ENCODE peak calls at places on chromosomes 7 and 10, in six cellular contexts. N is GM12878, X is GM23338, B is HepG2, O is WTC11, E is K562. F is an unnamed sample.

GRCh38 chr10:128263891-128264688 is 137.9 kb upstream of the MKI67 start:
- DNase-seq in N (no peak), O (peak), X (peak), E (peak), B (peak), F (peak)

GRCh38 chr10:37952926-37953325 is 23.5 kb downstream of the ZNF25 start:
- DNase-seq in B (no peak), N (no peak), O (no peak), X (no peak), E (no peak), F (no peak)

GRCh38 chr10:119250641-119251314 is 43.4 kb downstream of the GRK5 start:
- DNase-seq in X (no peak), E (peak), B (no peak), O (no peak), N (no peak), F (no peak)

GRCh38 chr7:93315896-93316295 is 83.7 kb downstream of the VPS50 start:
- DNase-seq in O (no peak), X (no peak), B (no peak), E (no peak), N (no peak), F (no peak)

GRCh38 chr7:55452967-55453366 is 87.8 kb downstream of the LANCL2 start:
- DNase-seq in B (no peak), N (no peak), E (no peak), O (no peak), X (no peak), F (no peak)

GRCh38 chr10:109914966-109915365 is 8.3 kb downstream of the XPNPEP1 start:
- DNase-seq in B (peak), N (peak), X (no peak), E (no peak), O (no peak), F (no peak)

GRCh38 chr7:20744913-20745587 is 41.6 kb downstream of the SP8 start:
- DNase-seq in B (no peak), N (no peak), E (peak), X (peak), O (no peak), F (no peak)

GRCh38 chr10:83990126-83990525 is 149.2 kb upstream of the GHITM start:
- DNase-seq in X (no peak), O (no peak), N (peak), B (no peak), E (no peak), F (no peak)

GRCh38 chr10:112835933-112836564 is 114.0 kb upstream of the TCF7L2 start:
- DNase-seq in E (no peak), B (peak), X (no peak), O (no peak), N (no peak), F (no peak)

GRCh38 chr7:11788568-11788967 is 43.4 kb downstream of the THSD7A start:
- DNase-seq in X (no peak), E (no peak), N (no peak), B (no peak), O (no peak), F (no peak)

GRCh38 chr7:50798126-50798525 is 15.4 kb upstream of the GRB10 start:
- DNase-seq in O (no peak), X (no peak), B (no peak), E (no peak), N (no peak), F (no peak)

GRCh38 chr10:118721005-118721876 is 33.5 kb downstream of the CACUL1 start:
- DNase-seq in X (peak), E (peak), B (peak), N (no peak), O (peak), F (peak)

GRCh38 chr7:106655703-106656498 is 5.1 kb downstream of the CCDC71L start:
- DNase-seq in O (no peak), E (no peak), X (no peak), N (no peak), B (no peak), F (no peak)

GRCh38 chr10:115706482-115707076 is 566.4 kb downstream of the GFRA1 start:
- DNase-seq in N (no peak), O (no peak), B (peak), E (no peak), X (peak), F (no peak)

GRCh38 chr10:67936416-67936815 is 52.0 kb downstream of the SIRT1 start:
- DNase-seq in X (no peak), N (no peak), B (no peak), O (no peak), E (no peak), F (no peak)

GRCh38 chr7:150405584-150406310 is 26.6 kb downstream of the ZNF775 start:
- DNase-seq in E (peak), X (peak), B (no peak), N (no peak), O (peak), F (peak)

GRCh38 chr10:76333801-76334200 is 902.4 kb downstream of the LRMDA start:
- DNase-seq in X (no peak), B (no peak), O (no peak), E (no peak), N (no peak), F (no peak)

GRCh38 chr7:30613366-30614325 is 19.0 kb downstream of the GARS1 start:
- DNase-seq in X (no peak), B (no peak), N (no peak), E (no peak), O (no peak), F (no peak)

GRCh38 chr7:27933691-27934565 is 194.0 kb downstream of the TAX1BP1 start:
- DNase-seq in N (no peak), B (no peak), O (peak), X (peak), E (no peak), F (no peak)

GRCh38 chr7:116862234-116863167 is at the start of gene CAPZA2:
- DNase-seq in E (peak), B (peak), N (peak), X (peak), O (peak), F (peak)

GRCh38 chr10:114009281-114009996 is 34.2 kb upstream of the ADRB1 start:
- DNase-seq in N (no peak), X (no peak), O (no peak), B (no peak), E (no peak), F (no peak)

GRCh38 chr10:43606323-43607198 is at the start of gene ZNF485:
- DNase-seq in X (peak), B (peak), O (peak), E (peak), N (no peak), F (peak)

GRCh38 chr7:31782411-31782991 is 95.5 kb downstream of the PPP1R17 start:
- DNase-seq in O (no peak), N (peak), X (peak), B (peak), E (peak), F (no peak)

GRCh38 chr10:103576862-103577261 is 83.4 kb downstream of the NEURL1 start:
- DNase-seq in O (no peak), E (no peak), X (no peak), B (peak), N (no peak), F (no peak)

GRCh38 chr10:63841761-63842160 is 320.6 kb downstream of the REEP3 start:
- DNase-seq in N (no peak), X (no peak), B (no peak), E (no peak), O (no peak), F (no peak)

GRCh38 chr7:157506268-157506667 is 169.5 kb downstream of the DNAJB6 start:
- DNase-seq in X (no peak), O (no peak), N (no peak), E (no peak), B (no peak), F (no peak)

GRCh38 chr10:100045592-100045991 is 35.8 kb upstream of the DNMBP start:
- DNase-seq in X (no peak), E (no peak), N (no peak), B (no peak), O (no peak), F (no peak)
- TF ChIP-seq CREB1 in X (no peak), E (no peak), N (no peak), B (no peak), O (no peak), F (no peak)

GRCh38 chr7:5429857-5430611 is 6.4 kb upstream of the TNRC18 start:
- DNase-seq in B (no peak), X (peak), N (no peak), O (no peak), E (no peak), F (no peak)
- TF ChIP-seq CREB1 in B (no peak), X (no peak), N (no peak), O (no peak), E (no peak), F (no peak)

GRCh38 chr7:47478017-47478344 is 103.9 kb downstream of the TNS3 start:
- DNase-seq in E (no peak), B (no peak), N (no peak), O (no peak), X (no peak), F (no peak)

GRCh38 chr7:47480576-47481538 is 101.1 kb downstream of the TNS3 start:
- DNase-seq in O (no peak), X (peak), E (no peak), B (no peak), N (peak), F (peak)

GRCh38 chr7:47481656-47482012 is 100.3 kb downstream of the TNS3 start:
- DNase-seq in N (no peak), O (no peak), X (no peak), E (no peak), B (no peak), F (no peak)

GRCh38 chr7:47478926-47479791 is 102.8 kb downstream of the TNS3 start:
- DNase-seq in B (no peak), E (no peak), N (no peak), X (no peak), O (no peak), F (no peak)

GRCh38 chr7:47479821-47480575 is 101.9 kb downstream of the TNS3 start:
- DNase-seq in E (no peak), N (no peak), O (no peak), X (no peak), B (no peak), F (no peak)
- TF ChIP-seq CREB1 in E (no peak), N (no peak), O (no peak), X (no peak), B (no peak), F (no peak)

GRCh38 chr10:5776150-5776880 is 36.9 kb downstream of the GDI2 start:
- DNase-seq in X (peak), B (no peak), O (no peak), E (no peak), N (no peak), F (no peak)
- TF ChIP-seq CREB1 in X (no peak), B (no peak), O (no peak), E (no peak), N (no peak), F (no peak)